ENCODE peak calls at places on chromosomes 3 and 15, in four cellular contexts. U, E, P and L are unnamed samples.

GRCh38 chr15:99437315-99438221 is 128.2 kb upstream of the MEF2A start:
- DNase-seq in E (no peak), P (no peak), U (no peak), L (no peak)

GRCh38 chr15:83323296-83323711 is 38.8 kb upstream of the BNC1 start:
- DNase-seq in E (no peak), U (no peak), P (no peak), L (no peak)

GRCh38 chr3:197541756-197542539 is 13.8 kb downstream of the BDH1 start:
- DNase-seq in P (no peak), E (peak), U (no peak), L (no peak)

GRCh38 chr3:187931770-187932278 is 186.6 kb upstream of the BCL6 start:
- DNase-seq in E (no peak), U (no peak), P (no peak), L (no peak)

GRCh38 chr3:44045476-44046275 is 196.0 kb upstream of the TOPAZ1 start:
- DNase-seq in E (no peak), U (no peak), P (no peak), L (no peak)

GRCh38 chr15:87916208-87916607 is 340.3 kb downstream of the NTRK3 start:
- DNase-seq in E (no peak), P (no peak), U (no peak), L (no peak)

GRCh38 chr15:70754862-70755261 is 8.5 kb downstream of the UACA start:
- DNase-seq in P (no peak), U (no peak), E (no peak), L (no peak)

GRCh38 chr3:150798122-150798618 is 35.2 kb upstream of the SIAH2 start:
- DNase-seq in E (peak), P (no peak), U (no peak), L (no peak)